ENCODE peak calls at places on chromosomes 1 and 21, in eight cellular contexts. T is hippocampal formation; I is ACHN; W is omental fat pad; G is AG04449; R is aorta; V is fibroblast of lung; J is stimulated activated effector memory CD8-positive, alpha-beta T cell treated with anti-CD3 and anti-CD28 coated beads, Interleukin-12 subunit alpha, Interleukin-12 subunit beta, amount 100 ng/mL, for 72 hours. C is an unnamed sample.
A peak's percentile ranks its signal among the peaks of the same experiment; 100 is the strongest.

GRCh38 chr1:192538407-192539311 is 36.9 kb upstream of the RGS1 start:
- DNase-seq in G (no peak), V (peak; percentile 75), W (no peak), I (no peak), T (no peak), R (no peak), J (no peak), C (no peak)

GRCh38 chr21:29762570-29763082 is 177.2 kb downstream of the GRIK1 start:
- DNase-seq in V (no peak), W (no peak), G (no peak), R (no peak), I (no peak), J (no peak), T (no peak), C (no peak)

GRCh38 chr1:33302325-33302724 is 18.6 kb downstream of the A3GALT2 start:
- DNase-seq in J (no peak), I (no peak), W (no peak), T (no peak), R (no peak), G (no peak), V (no peak), C (no peak)

GRCh38 chr21:40120944-40121575 is 253.8 kb downstream of the PCP4 start:
- DNase-seq in J (no peak), R (no peak), W (no peak), V (peak; percentile 16), I (peak; percentile 27), G (no peak), T (no peak), C (peak; percentile 54)

GRCh38 chr1:39959651-39960333 is 4.8 kb downstream of the MFSD2A start:
- DNase-seq in R (no peak), T (no peak), G (no peak), J (no peak), V (no peak), I (no peak), W (no peak), C (no peak)

GRCh38 chr1:198612471-198613265 is 26.2 kb upstream of the PTPRC start:
- DNase-seq in R (no peak), I (no peak), J (no peak), W (no peak), V (no peak), G (no peak), T (no peak), C (no peak)

GRCh38 chr1:20484526-20485462 is 1.2 kb downstream of the CAMK2N1 start:
- DNase-seq in V (no peak), R (no peak), I (no peak), W (no peak), G (no peak), J (no peak), T (peak; percentile 32), C (no peak)

GRCh38 chr1:221025391-221026355 is 146.4 kb downstream of the HLX start:
- DNase-seq in W (no peak), T (no peak), I (no peak), V (no peak), J (no peak), G (no peak), R (no peak), C (peak; percentile 10)

GRCh38 chr1:80218112-80218511 is 1211.6 kb upstream of the ADGRL4 start:
- DNase-seq in W (no peak), R (no peak), V (peak; percentile 27), I (peak; percentile 65), J (no peak), T (no peak), G (no peak), C (peak; percentile 72)